ENCODE peak calls at places on chromosome 21, in nine cellular contexts. P, M, C, D, A, Y, E, U and N are unnamed samples.

GRCh38 chr21:17602874-17603273 is 9.8 kb downstream of the BTG3 start:
- DNase-seq in P (peak), M (no peak), C (no peak), D (no peak), A (no peak), Y (peak), E (no peak), U (no peak), N (no peak)

GRCh38 chr21:15050588-15051377 is 14.0 kb downstream of the NRIP1 start:
- DNase-seq in P (no peak), M (no peak), C (no peak), D (peak), A (no peak), Y (no peak), E (no peak), U (peak), N (no peak)

GRCh38 chr21:42818328-42818749 is 61.0 kb downstream of the WDR4 start:
- DNase-seq in P (peak), M (peak), C (peak), D (peak), A (no peak), Y (peak), E (peak), U (peak), N (peak)

GRCh38 chr21:33755354-33755753 is 113.1 kb downstream of the ITSN1 start:
- DNase-seq in P (no peak), M (no peak), C (no peak), D (no peak), A (no peak), Y (no peak), E (no peak), U (no peak), N (no peak)

GRCh38 chr21:39676054-39676771 is 63.5 kb downstream of the B3GALT5 start:
- DNase-seq in P (no peak), M (no peak), C (no peak), D (no peak), A (no peak), Y (peak), E (no peak), U (no peak), N (no peak)

GRCh38 chr21:36908260-36908908 is 58.1 kb downstream of the HLCS start:
- DNase-seq in P (peak), M (no peak), C (no peak), D (no peak), A (no peak), Y (peak), E (no peak), U (no peak), N (no peak)

GRCh38 chr21:43733060-43733459 is 14.1 kb downstream of the PDXK start:
- DNase-seq in P (no peak), M (no peak), C (no peak), D (no peak), A (no peak), Y (no peak), E (no peak), U (no peak), N (no peak)

GRCh38 chr21:42525228-42525604 is 11.6 kb downstream of the SLC37A1 start:
- DNase-seq in P (peak), M (no peak), C (no peak), D (no peak), A (no peak), Y (no peak), E (no peak), U (no peak), N (no peak)

GRCh38 chr21:16423921-16424320 is 694.1 kb downstream of the USP25 start:
- DNase-seq in P (no peak), M (no peak), C (no peak), D (no peak), A (no peak), Y (no peak), E (no peak), U (no peak), N (no peak)

GRCh38 chr21:16422702-16423101 is 692.9 kb downstream of the USP25 start:
- DNase-seq in P (no peak), M (no peak), C (no peak), D (no peak), A (no peak), Y (no peak), E (no peak), U (no peak), N (no peak)

GRCh38 chr21:16426936-16427335 is 697.2 kb downstream of the USP25 start:
- DNase-seq in P (no peak), M (no peak), C (no peak), D (no peak), A (no peak), Y (no peak), E (no peak), U (no peak), N (no peak)

GRCh38 chr21:16425297-16425696 is 695.5 kb downstream of the USP25 start:
- DNase-seq in P (no peak), M (no peak), C (no peak), D (no peak), A (no peak), Y (no peak), E (no peak), U (no peak), N (no peak)

DNA sequence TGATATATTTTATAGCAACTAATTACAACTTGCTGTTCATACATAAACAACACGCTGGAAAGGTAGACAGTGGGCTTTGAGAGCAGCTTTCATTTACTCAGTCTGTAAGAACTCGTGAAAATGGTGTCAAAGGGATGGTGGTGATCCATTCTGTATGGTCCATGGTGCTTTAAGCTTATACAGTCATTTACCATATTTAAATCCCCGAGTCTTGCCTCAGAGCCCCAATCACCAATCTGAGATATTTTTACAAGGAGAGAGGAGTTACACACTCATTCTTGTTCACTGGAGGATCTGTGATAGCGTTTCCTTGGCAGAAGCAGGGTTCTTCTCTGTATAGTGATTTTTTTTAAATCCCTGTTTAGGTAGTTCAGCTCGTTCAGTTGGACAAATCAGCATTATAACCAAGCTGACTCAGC is 694.6 kb downstream of the USP25 start:
- DNase-seq in P (no peak), M (no peak), C (no peak), D (no peak), A (no peak), Y (no peak), E (no peak), U (no peak), N (no peak)
- H3K4me3 ChIP-seq in P (no peak), M (peak), C (peak), D (no peak), A (no peak), Y (no peak), E (no peak), U (no peak), N (peak)

GRCh38 chr21:35543746-35544145 is 494.6 kb upstream of the RUNX1 start:
- DNase-seq in P (no peak), M (no peak), C (no peak), D (no peak), A (no peak), Y (no peak), E (no peak), U (no peak), N (no peak)

DNA sequence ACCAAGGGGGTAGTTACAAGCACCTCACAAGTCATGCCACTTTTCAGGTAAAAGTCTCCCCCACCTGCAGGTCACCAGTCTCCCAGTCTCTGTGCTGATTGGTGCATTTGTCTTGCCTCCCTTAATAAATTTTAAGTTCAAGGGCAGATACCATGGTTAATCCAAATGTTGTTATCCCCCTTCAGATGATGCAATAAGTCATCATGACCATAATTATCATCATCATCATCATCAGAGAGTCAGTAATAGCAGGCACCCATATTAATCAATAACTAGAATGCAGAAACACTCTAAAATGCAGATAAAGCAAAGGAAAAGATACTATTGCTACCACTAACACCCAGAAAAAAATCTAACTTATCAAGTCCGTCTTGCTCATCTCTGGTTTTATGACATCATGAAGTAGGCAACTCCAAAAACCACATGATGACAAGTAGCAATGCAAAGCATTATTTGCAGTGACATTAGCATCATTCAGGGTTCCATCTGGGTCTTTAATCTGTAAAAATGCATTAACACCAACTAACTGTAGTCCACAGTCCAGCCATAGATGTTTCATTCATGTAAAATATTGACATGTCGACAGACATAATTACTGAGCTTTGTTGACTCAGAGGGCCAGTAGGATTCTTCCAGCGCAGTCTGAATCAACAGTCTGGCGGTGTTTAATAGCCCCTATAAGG is 492.0 kb upstream of the RUNX1 start:
- DNase-seq in P (no peak), M (no peak), C (no peak), D (no peak), A (no peak), Y (peak), E (peak), U (no peak), N (no peak)
- H3K4me3 ChIP-seq in P (no peak), M (no peak), C (no peak), D (no peak), A (no peak), Y (no peak), E (no peak), U (no peak), N (no peak)

GRCh38 chr21:46557469-46557868 is 47.4 kb downstream of the S100B start:
- DNase-seq in P (no peak), M (peak), C (no peak), D (no peak), A (no peak), Y (no peak), E (no peak), U (no peak), N (no peak)
- H3K4me3 ChIP-seq in P (no peak), M (no peak), C (no peak), D (no peak), A (no peak), Y (no peak), E (no peak), U (no peak), N (no peak)

DNA sequence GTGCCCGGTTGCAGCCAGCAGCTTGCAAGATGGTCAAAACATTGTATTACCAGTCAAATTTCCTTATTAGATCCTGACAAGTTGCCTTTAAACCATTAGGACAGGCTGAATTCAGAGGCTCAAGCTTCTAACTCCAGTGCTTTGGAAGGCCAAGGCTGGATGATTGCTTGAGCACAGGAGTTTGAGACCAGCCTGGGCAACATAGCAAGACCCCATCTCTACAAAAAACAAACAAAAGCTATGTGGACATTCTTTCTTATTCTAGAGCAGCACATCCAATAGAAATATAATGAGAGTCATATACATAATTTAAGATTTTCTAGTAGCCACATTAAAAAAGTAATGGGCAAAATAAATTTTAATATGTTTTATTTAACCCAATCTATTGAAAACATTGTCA is 149.3 kb downstream of the RUNX1 start:
- DNase-seq in P (no peak), M (no peak), C (no peak), D (no peak), A (no peak), Y (no peak), E (no peak), U (no peak), N (no peak)
- H3K4me3 ChIP-seq in P (no peak), M (no peak), C (no peak), D (no peak), A (no peak), Y (no peak), E (no peak), U (no peak), N (no peak)